ENCODE peak calls at places on chromosomes 6 and 20, in five cellular contexts. E is hepatocyte; M is CD4-positive, alpha-beta T cell; G is progenitor cell of endocrine pancreas; C is pancreas. X is an unnamed sample.

GRCh38 chr6:43984442-43985321 is 142.6 kb downstream of the MRPL14 start:
- DNase-seq in G (no peak), C (peak), E (no peak), M (no peak), X (no peak)

GRCh38 chr20:21421601-21422236 is 24.4 kb upstream of the NKX2-4 start:
- DNase-seq in G (no peak), C (no peak), E (no peak), M (no peak), X (no peak)

GRCh38 chr6:3389390-3390167 is 67.3 kb downstream of the SLC22A23 start:
- DNase-seq in G (no peak), C (no peak), E (no peak), M (no peak), X (no peak)

GRCh38 chr6:96394727-96395126 is 126.9 kb upstream of the UFL1 start:
- DNase-seq in E (peak), G (no peak), M (no peak), C (peak), X (no peak)

GRCh38 chr6:15615837-15616236 is 47.0 kb downstream of the DTNBP1 start:
- DNase-seq in E (peak), G (no peak), M (no peak), C (no peak), X (no peak)

GRCh38 chr6:77292564-77293546 is 170.4 kb downstream of the HTR1B start:
- DNase-seq in G (no peak), E (peak), C (no peak), M (no peak), X (no peak)

GRCh38 chr20:51153867-51154707 is 131.2 kb upstream of the KCNG1 start:
- DNase-seq in G (no peak), C (no peak), E (no peak), M (no peak), X (no peak)

GRCh38 chr6:17768388-17768787 is 61.7 kb upstream of the NUP153 start:
- DNase-seq in M (no peak), E (peak), G (no peak), C (no peak), X (no peak)

GRCh38 chr6:30862156-30862875 is 22.0 kb upstream of the DDR1 start:
- DNase-seq in C (no peak), G (no peak), M (no peak), E (no peak), X (no peak)

GRCh38 chr20:14667241-14667640 is 329.8 kb upstream of the FLRT3 start:
- DNase-seq in C (no peak), E (no peak), M (no peak), G (no peak), X (no peak)

GRCh38 chr20:63657260-63657936 is 714 bp upstream of the RTEL1 start:
- DNase-seq in E (no peak), C (no peak), G (no peak), M (no peak), X (no peak)

GRCh38 chr6:169783971-169784930 is 32.8 kb downstream of the ERMARD start:
- DNase-seq in E (no peak), G (no peak), C (peak), M (no peak), X (no peak)

GRCh38 chr6:52553158-52553557 is 23.7 kb downstream of the TRAM2 start:
- DNase-seq in M (no peak), E (no peak), G (no peak), C (no peak), X (no peak)

GRCh38 chr20:59073582-59073981 is 31.0 kb upstream of the PRELID3B start:
- DNase-seq in G (no peak), C (no peak), M (no peak), E (no peak), X (no peak)

GRCh38 chr20:10576411-10576810 is 97.4 kb downstream of the JAG1 start:
- DNase-seq in G (no peak), C (no peak), M (no peak), E (no peak), X (no peak)

GRCh38 chr6:153790048-153790447 is 249.0 kb upstream of the OPRM1 start:
- DNase-seq in G (no peak), C (no peak), M (no peak), E (peak), X (no peak)
- TF ChIP-seq CTCF in G (no peak), C (no peak), M (no peak), E (peak), X (no peak)

GRCh38 chr6:90483116-90483839 is 103.6 kb downstream of the MAP3K7 start:
- DNase-seq in E (no peak), G (no peak), C (no peak), M (no peak), X (no peak)

GRCh38 chr6:90478278-90478677 is 108.6 kb downstream of the MAP3K7 start:
- DNase-seq in M (no peak), C (no peak), E (peak), G (no peak), X (no peak)

GRCh38 chr6:90478789-90479602 is 107.9 kb downstream of the MAP3K7 start:
- DNase-seq in M (peak), E (peak), G (peak), C (peak), X (peak)

GRCh38 chr6:90477366-90477765 is 109.5 kb downstream of the MAP3K7 start:
- DNase-seq in E (no peak), C (no peak), M (no peak), G (no peak), X (no peak)

DNA sequence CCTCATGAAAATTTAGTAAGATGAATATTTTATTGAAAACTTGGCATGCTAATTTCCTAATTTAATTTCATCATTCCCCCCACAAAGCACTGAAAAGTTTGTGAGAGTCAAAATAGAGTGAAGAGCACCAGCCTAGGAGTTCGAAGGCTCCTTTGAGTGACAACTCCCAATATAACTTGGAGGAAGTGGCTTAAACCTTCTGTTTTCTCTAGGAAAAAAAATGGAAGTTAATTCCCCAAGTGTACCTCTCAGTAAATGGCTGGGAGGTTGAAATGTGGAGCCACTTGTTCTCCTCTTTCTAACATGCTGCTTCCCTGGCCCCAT is 107.3 kb downstream of the MAP3K7 start:
- DNase-seq in E (no peak), M (no peak), C (no peak), G (no peak), X (no peak)
- TF ChIP-seq CTCF in E (no peak), M (peak), C (peak), G (no peak), X (peak)

DNA sequence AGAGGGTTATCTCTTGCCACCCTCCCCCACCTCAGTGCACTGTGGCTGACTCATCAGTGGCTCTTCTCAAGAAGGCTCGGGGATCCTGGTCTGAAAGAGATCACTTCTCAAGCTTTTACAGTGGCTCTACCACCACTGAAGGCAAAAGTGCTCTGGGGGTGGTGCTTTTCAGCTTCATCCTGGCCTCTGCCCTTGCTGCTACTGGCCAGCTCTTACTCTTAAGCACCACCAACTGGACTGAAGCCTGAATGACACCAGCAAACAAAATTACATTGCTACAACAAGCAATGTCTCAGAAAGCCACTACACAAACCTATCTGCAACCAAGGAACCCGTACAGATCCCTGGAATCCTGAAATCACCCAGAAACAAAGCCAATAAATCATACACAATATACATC is 402.1 kb downstream of the EPHA7 start:
- DNase-seq in G (no peak), E (peak), C (no peak), M (no peak), X (no peak)
- TF ChIP-seq CTCF in G (peak), E (peak), C (no peak), M (no peak), X (no peak)

GRCh38 chr6:50707191-50707590 is 6.1 kb upstream of the TFAP2D start:
- DNase-seq in C (no peak), G (no peak), E (no peak), M (no peak), X (no peak)
- TF ChIP-seq CTCF in C (no peak), G (no peak), E (no peak), M (no peak), X (no peak)